ENCODE peak calls at places on chromosome 7, in four cellular contexts. One of them, this sample, is unnamed.

GRCh38 chr7:157701395-157701794 is 364.6 kb downstream of the DNAJB6 start:
- DNase-seq in PC-3: no peak
- DNase-seq in substantia nigra: no peak
- DNase-seq in A549: no peak
- DNase-seq in this sample: no peak

GRCh38 chr7:6691609-6692106 is 15.1 kb downstream of the ZNF12 start:
- DNase-seq in A549: peak
- DNase-seq in PC-3: no peak
- DNase-seq in substantia nigra: no peak
- DNase-seq in this sample: no peak

GRCh38 chr7:111560773-111561658 is 1.3 kb downstream of the IMMP2L start:
- DNase-seq in PC-3: peak
- DNase-seq in substantia nigra: no peak
- DNase-seq in A549: peak
- DNase-seq in this sample: no peak

GRCh38 chr7:30285067-30285530 is 702 bp downstream of the ZNRF2 start:
- DNase-seq in A549: no peak
- DNase-seq in substantia nigra: no peak
- DNase-seq in PC-3: peak
- DNase-seq in this sample: peak

GRCh38 chr7:27423821-27424220 is 181.2 kb downstream of the EVX1 start:
- DNase-seq in substantia nigra: no peak
- DNase-seq in PC-3: no peak
- DNase-seq in A549: no peak
- DNase-seq in this sample: no peak

GRCh38 chr7:20352573-20353304 is 22.0 kb downstream of the ITGB8 start:
- DNase-seq in PC-3: peak
- DNase-seq in A549: peak
- DNase-seq in substantia nigra: no peak
- DNase-seq in this sample: peak

GRCh38 chr7:144830024-144830785 is 5.6 kb downstream of the TPK1 start:
- DNase-seq in A549: no peak
- DNase-seq in PC-3: peak
- DNase-seq in substantia nigra: no peak
- DNase-seq in this sample: no peak

GRCh38 chr7:42283553-42283952 is 46.5 kb upstream of the GLI3 start:
- DNase-seq in A549: no peak
- DNase-seq in substantia nigra: no peak
- DNase-seq in PC-3: peak
- DNase-seq in this sample: no peak

GRCh38 chr7:18018296-18019205 is 9.1 kb downstream of the PRPS1L1 start:
- DNase-seq in PC-3: no peak
- DNase-seq in substantia nigra: no peak
- DNase-seq in A549: no peak
- DNase-seq in this sample: no peak

GRCh38 chr7:157590526-157590925 is 253.7 kb downstream of the DNAJB6 start:
- DNase-seq in substantia nigra: no peak
- DNase-seq in PC-3: no peak
- DNase-seq in A549: no peak
- DNase-seq in this sample: no peak

GRCh38 chr7:2779086-2779485 is 65.0 kb downstream of the GNA12 start:
- DNase-seq in substantia nigra: no peak
- DNase-seq in PC-3: peak
- DNase-seq in A549: no peak
- DNase-seq in this sample: peak

GRCh38 chr7:25989140-25989705 is 162.8 kb upstream of the NFE2L3 start:
- DNase-seq in substantia nigra: no peak
- DNase-seq in A549: no peak
- DNase-seq in PC-3: no peak
- DNase-seq in this sample: no peak

GRCh38 chr7:99693427-99694200 is 13.8 kb upstream of the CYP3A5 start:
- DNase-seq in substantia nigra: no peak
- DNase-seq in A549: peak
- DNase-seq in PC-3: no peak
- DNase-seq in this sample: no peak

GRCh38 chr7:151342811-151343210 is 1.2 kb downstream of the NUB1 start:
- DNase-seq in PC-3: no peak
- DNase-seq in A549: no peak
- DNase-seq in substantia nigra: no peak
- DNase-seq in this sample: no peak

GRCh38 chr7:16925609-16926008 is 43.8 kb upstream of the AGR3 start:
- DNase-seq in substantia nigra: no peak
- DNase-seq in A549: no peak
- DNase-seq in PC-3: no peak
- DNase-seq in this sample: no peak

GRCh38 chr7:144437370-144438191 is 34.1 kb upstream of the NOBOX start:
- DNase-seq in substantia nigra: no peak
- DNase-seq in PC-3: peak
- DNase-seq in A549: peak
- DNase-seq in this sample: peak

GRCh38 chr7:141147482-141147881 is 73.6 kb downstream of the TMEM178B start:
- DNase-seq in substantia nigra: no peak
- DNase-seq in PC-3: no peak
- DNase-seq in A549: no peak
- DNase-seq in this sample: no peak

GRCh38 chr7:97064972-97065587 is 40.4 kb upstream of the DLX5 start:
- DNase-seq in A549: peak
- DNase-seq in PC-3: peak
- DNase-seq in substantia nigra: no peak
- DNase-seq in this sample: peak

GRCh38 chr7:7176421-7177043 is 5.8 kb upstream of the C1GALT1 start:
- DNase-seq in PC-3: peak
- DNase-seq in A549: peak
- DNase-seq in substantia nigra: no peak
- DNase-seq in this sample: peak

GRCh38 chr7:33862946-33863814 is 42.2 kb upstream of the BMPER start:
- DNase-seq in PC-3: no peak
- DNase-seq in A549: no peak
- DNase-seq in substantia nigra: peak
- DNase-seq in this sample: no peak

GRCh38 chr7:17921891-17922416 is 18.3 kb downstream of the SNX13 start:
- DNase-seq in substantia nigra: no peak
- DNase-seq in A549: no peak
- DNase-seq in PC-3: no peak
- DNase-seq in this sample: no peak

GRCh38 chr7:127366680-127367079 is 25.8 kb downstream of the ZNF800 start:
- DNase-seq in substantia nigra: no peak
- DNase-seq in PC-3: no peak
- DNase-seq in A549: no peak
- DNase-seq in this sample: no peak

GRCh38 chr7:146000882-146001281 is 115.7 kb upstream of the CNTNAP2 start:
- DNase-seq in substantia nigra: no peak
- DNase-seq in A549: no peak
- DNase-seq in PC-3: no peak
- DNase-seq in this sample: no peak

GRCh38 chr7:78062214-78062613 is 263.6 kb downstream of the PHTF2 start:
- DNase-seq in PC-3: no peak
- DNase-seq in substantia nigra: no peak
- DNase-seq in A549: no peak
- DNase-seq in this sample: no peak

GRCh38 chr7:3194501-3195141 is 106.4 kb upstream of the SDK1 start:
- DNase-seq in substantia nigra: no peak
- DNase-seq in A549: peak
- DNase-seq in PC-3: peak
- DNase-seq in this sample: no peak

GRCh38 chr7:81594767-81595166 is 175.1 kb downstream of the HGF start:
- DNase-seq in substantia nigra: no peak
- DNase-seq in PC-3: no peak
- DNase-seq in A549: no peak
- DNase-seq in this sample: no peak

GRCh38 chr7:157416011-157416410 is 79.2 kb downstream of the DNAJB6 start:
- DNase-seq in PC-3: no peak
- DNase-seq in substantia nigra: no peak
- DNase-seq in A549: no peak
- DNase-seq in this sample: no peak

GRCh38 chr7:44290250-44290616 is 35.2 kb downstream of the CAMK2B start:
- DNase-seq in PC-3: no peak
- DNase-seq in A549: no peak
- DNase-seq in substantia nigra: no peak
- DNase-seq in this sample: no peak

GRCh38 chr7:4745971-4746919 is 29.2 kb upstream of the AP5Z1 start:
- DNase-seq in A549: peak
- DNase-seq in substantia nigra: no peak
- DNase-seq in PC-3: peak
- DNase-seq in this sample: peak

GRCh38 chr7:4745265-4745919 is 30.0 kb upstream of the AP5Z1 start:
- DNase-seq in substantia nigra: no peak
- DNase-seq in PC-3: no peak
- DNase-seq in A549: peak
- DNase-seq in this sample: no peak

GRCh38 chr7:4748267-4748666 is 27.2 kb upstream of the AP5Z1 start:
- DNase-seq in A549: no peak
- DNase-seq in substantia nigra: no peak
- DNase-seq in PC-3: no peak
- DNase-seq in this sample: no peak

GRCh38 chr7:4747746-4748145 is 27.7 kb upstream of the AP5Z1 start:
- DNase-seq in PC-3: no peak
- DNase-seq in A549: no peak
- DNase-seq in substantia nigra: no peak
- DNase-seq in this sample: no peak

DNA sequence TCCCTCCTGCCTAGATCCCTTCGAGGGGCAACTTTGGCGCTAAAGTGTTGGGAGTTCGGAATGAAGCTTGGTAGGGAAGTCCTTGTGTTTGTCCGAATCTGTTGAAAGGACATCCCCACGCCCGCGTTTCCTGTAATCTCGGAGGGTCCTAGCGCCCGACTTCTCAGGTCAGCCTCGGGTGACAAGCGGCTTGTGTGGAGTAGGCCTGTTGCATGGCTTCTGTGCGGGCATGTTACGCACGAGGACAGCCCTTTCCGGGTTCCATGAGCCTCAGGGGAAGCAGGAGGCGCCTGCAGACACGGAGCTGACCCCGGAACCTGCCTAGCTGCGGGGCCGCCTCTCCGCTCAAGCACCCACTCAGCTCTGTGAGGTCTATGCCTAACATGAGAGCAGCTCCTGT is 28.4 kb upstream of the AP5Z1 start:
- DNase-seq in substantia nigra: no peak
- DNase-seq in PC-3: no peak
- DNase-seq in A549: no peak
- DNase-seq in this sample: no peak
- H3K27ac ChIP-seq in substantia nigra: peak
- H3K27ac ChIP-seq in PC-3: peak
- H3K27ac ChIP-seq in A549: peak
- H3K27ac ChIP-seq in this sample: no peak

GRCh38 chr7:113774182-113774807 is 144.5 kb downstream of the PPP1R3A start:
- DNase-seq in A549: peak
- DNase-seq in PC-3: peak
- DNase-seq in substantia nigra: no peak
- DNase-seq in this sample: peak
- H3K27ac ChIP-seq in A549: no peak
- H3K27ac ChIP-seq in PC-3: no peak
- H3K27ac ChIP-seq in substantia nigra: no peak
- H3K27ac ChIP-seq in this sample: no peak

DNA sequence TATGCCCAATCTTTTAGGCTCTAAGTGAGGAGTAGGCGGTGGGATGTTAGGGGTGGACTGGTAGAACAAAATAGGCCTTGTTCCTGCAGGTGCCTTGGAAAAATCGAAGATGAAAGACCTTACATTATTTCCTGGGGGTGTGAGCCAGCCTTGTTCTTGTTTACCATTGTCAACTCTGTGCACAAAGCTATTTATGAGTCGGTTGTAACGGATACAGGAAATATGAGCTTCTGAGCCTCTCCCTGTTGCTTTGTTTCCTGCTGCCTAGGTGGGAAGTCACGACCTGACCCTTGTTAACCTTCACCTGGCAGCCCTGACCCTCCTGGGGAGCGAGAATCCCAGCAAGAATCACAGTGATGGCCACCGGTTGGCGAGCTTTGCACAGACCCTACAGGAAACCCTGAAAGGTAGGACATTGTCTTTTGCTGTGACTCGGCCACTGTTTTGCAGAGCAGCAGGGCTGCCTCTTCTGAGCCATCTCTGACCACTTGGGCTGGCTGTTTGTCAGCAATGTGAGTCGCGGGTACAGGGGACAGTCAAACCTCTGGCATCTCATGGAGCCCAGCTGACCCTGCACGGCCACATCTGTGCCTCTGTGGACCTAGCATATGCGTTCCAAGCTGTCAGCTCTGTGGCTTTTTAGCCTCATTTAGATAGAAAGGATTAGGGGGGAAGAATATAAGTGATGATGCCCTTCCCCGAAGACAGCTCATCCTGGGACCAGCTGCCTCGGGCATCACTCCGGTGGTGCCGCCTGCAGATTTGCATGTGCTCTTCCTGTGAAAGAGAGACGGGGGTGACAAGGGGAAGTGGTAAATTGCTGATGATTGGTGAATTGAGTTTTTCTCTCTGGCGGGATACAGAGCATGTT is 102.1 kb upstream of the ANLN start:
- DNase-seq in substantia nigra: no peak
- DNase-seq in PC-3: peak
- DNase-seq in A549: peak
- DNase-seq in this sample: no peak
- H3K27ac ChIP-seq in substantia nigra: peak
- H3K27ac ChIP-seq in PC-3: peak
- H3K27ac ChIP-seq in A549: peak
- H3K27ac ChIP-seq in this sample: no peak

GRCh38 chr7:143331179-143331825 is 15.4 kb downstream of the CLCN1 start:
- DNase-seq in A549: peak
- DNase-seq in substantia nigra: no peak
- DNase-seq in PC-3: peak
- DNase-seq in this sample: no peak

GRCh38 chr7:143334244-143334643 is 18.3 kb downstream of the CLCN1 start:
- DNase-seq in A549: no peak
- DNase-seq in substantia nigra: no peak
- DNase-seq in PC-3: peak
- DNase-seq in this sample: no peak

GRCh38 chr7:143327903-143328302 is 12.0 kb downstream of the CLCN1 start:
- DNase-seq in PC-3: no peak
- DNase-seq in substantia nigra: no peak
- DNase-seq in A549: no peak
- DNase-seq in this sample: no peak

GRCh38 chr7:143325215-143325614 is 9.3 kb downstream of the CLCN1 start:
- DNase-seq in substantia nigra: no peak
- DNase-seq in A549: no peak
- DNase-seq in PC-3: peak
- DNase-seq in this sample: no peak

DNA sequence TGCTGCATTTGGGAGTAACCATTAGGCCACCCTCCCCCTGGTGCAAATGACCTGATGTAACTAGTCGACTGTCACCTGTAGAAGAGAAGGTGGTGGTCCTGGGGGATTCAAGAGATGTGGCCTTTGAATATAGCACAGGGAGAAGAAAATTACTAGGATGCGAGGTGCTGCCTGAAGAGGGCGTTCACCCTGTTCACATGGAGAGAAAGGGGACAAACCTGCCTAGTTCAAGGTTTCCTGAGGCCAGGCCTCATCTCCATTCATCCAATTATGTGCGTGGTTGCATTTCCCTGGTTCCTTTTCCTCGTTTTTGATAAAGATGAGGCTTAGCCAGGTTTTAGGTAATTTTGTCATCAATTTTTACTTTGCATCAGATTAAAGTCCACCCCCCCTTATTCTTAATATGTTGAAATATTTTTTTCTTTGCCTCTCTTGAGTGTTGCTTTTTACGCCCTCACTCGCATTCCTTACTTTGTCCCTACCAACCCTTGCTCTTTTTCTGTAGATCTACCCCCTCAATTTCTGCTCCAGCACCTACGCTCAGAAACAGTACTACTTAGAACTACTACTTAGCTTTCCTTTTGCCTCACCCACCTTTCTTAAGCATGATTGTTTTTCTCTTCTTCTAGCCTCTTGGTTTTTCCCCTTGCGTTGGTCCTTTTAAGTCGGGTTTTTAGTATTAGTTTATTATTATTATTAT is 13.7 kb downstream of the CLCN1 start:
- DNase-seq in PC-3: no peak
- DNase-seq in A549: no peak
- DNase-seq in substantia nigra: no peak
- DNase-seq in this sample: no peak
- H3K27ac ChIP-seq in PC-3: no peak
- H3K27ac ChIP-seq in A549: no peak
- H3K27ac ChIP-seq in substantia nigra: no peak
- H3K27ac ChIP-seq in this sample: no peak